ENCODE peak calls at places on chromosomes 2 and 18, in five cellular contexts. P, G, A, U and W are unnamed samples.

GRCh38 chr2:24570225-24570624 is 79.2 kb downstream of the NCOA1 start:
- DNase-seq in G (no peak), P (no peak), A (no peak), U (no peak), W (no peak)

GRCh38 chr2:13462464-13462863 is 745.7 kb downstream of the TRIB2 start:
- DNase-seq in G (no peak), P (no peak), U (no peak), A (no peak), W (no peak)

GRCh38 chr2:27809761-27810241 is 38.3 kb downstream of the MRPL33 start:
- DNase-seq in P (no peak), G (no peak), U (no peak), A (no peak), W (no peak)

GRCh38 chr2:187377335-187377734 is 70.7 kb downstream of the CALCRL start:
- DNase-seq in P (no peak), A (no peak), U (no peak), G (no peak), W (no peak)

GRCh38 chr2:10223471-10223870 is 79.2 kb upstream of the HPCAL1 start:
- DNase-seq in A (no peak), U (no peak), G (no peak), P (no peak), W (no peak)

GRCh38 chr2:96083064-96083889 is 33.1 kb downstream of the ADRA2B start:
- DNase-seq in A (no peak), P (no peak), G (peak), U (no peak), W (peak)

GRCh38 chr2:145431181-145431951 is 911.4 kb upstream of the ZEB2 start:
- DNase-seq in A (no peak), P (no peak), G (no peak), U (no peak), W (no peak)

GRCh38 chr18:28138816-28139215 is 38.1 kb downstream of the CDH2 start:
- DNase-seq in P (no peak), G (no peak), A (no peak), U (no peak), W (no peak)

GRCh38 chr2:201901770-201902169 is 95.4 kb downstream of the CDK15 start:
- DNase-seq in P (no peak), A (no peak), U (no peak), G (no peak), W (no peak)

GRCh38 chr2:240932001-240932723 is 26.0 kb downstream of the CROCC2 start:
- DNase-seq in U (no peak), P (no peak), G (peak), A (peak), W (peak)

GRCh38 chr2:15533860-15534480 is 27.2 kb downstream of the NBAS start:
- DNase-seq in A (no peak), P (no peak), G (no peak), U (no peak), W (no peak)

GRCh38 chr2:124983595-124983994 is 958.5 kb downstream of the CNTNAP5 start:
- DNase-seq in A (no peak), P (no peak), U (no peak), G (no peak), W (no peak)

GRCh38 chr18:25453556-25454269 is 101.7 kb upstream of the ZNF521 start:
- DNase-seq in G (no peak), U (no peak), A (no peak), P (no peak), W (no peak)

GRCh38 chr2:72934683-72935610 is 17.6 kb downstream of the EMX1 start:
- DNase-seq in P (no peak), U (no peak), G (no peak), A (no peak), W (no peak)

GRCh38 chr2:215435809-215436704 is at the start of gene FN1:
- DNase-seq in P (no peak), U (peak), G (peak), A (peak), W (peak)

GRCh38 chr2:179273461-179273962 is 8.9 kb upstream of the SESTD1 start:
- DNase-seq in A (no peak), G (no peak), P (no peak), U (no peak), W (no peak)

GRCh38 chr2:196453613-196454047 is 185.9 kb upstream of the CCDC150 start:
- DNase-seq in G (no peak), A (no peak), U (peak), P (no peak), W (no peak)

GRCh38 chr2:1728821-1729220 is 15.5 kb downstream of the PXDN start:
- DNase-seq in G (peak), A (peak), P (no peak), U (peak), W (peak)

GRCh38 chr2:202689459-202689858 is 54.7 kb downstream of the FAM117B start:
- DNase-seq in A (no peak), P (no peak), G (no peak), U (no peak), W (no peak)

GRCh38 chr2:230875347-230876315 is 10.9 kb downstream of the ITM2C start:
- DNase-seq in G (peak), A (no peak), P (peak), U (no peak), W (no peak)

GRCh38 chr2:78486565-78486964 is 538.9 kb upstream of the REG3G start:
- DNase-seq in G (no peak), A (no peak), U (no peak), P (no peak), W (no peak)

GRCh38 chr2:180322781-180323180 is 315.7 kb upstream of the CWC22 start:
- DNase-seq in U (no peak), G (no peak), P (no peak), A (no peak), W (no peak)

GRCh38 chr2:27860111-27860510 is 30.1 kb downstream of the RBKS start:
- DNase-seq in A (no peak), G (no peak), P (no peak), U (no peak), W (no peak)

GRCh38 chr18:12657849-12658829 is at the start of gene SPIRE1:
- DNase-seq in A (peak), P (no peak), G (peak), U (peak), W (peak)

GRCh38 chr2:10003206-10004125 is 39.9 kb upstream of the KLF11 start:
- DNase-seq in P (no peak), U (no peak), G (no peak), A (no peak), W (no peak)

GRCh38 chr2:71071681-71072398 is 3.4 kb downstream of the NAGK start:
- DNase-seq in U (no peak), G (no peak), A (no peak), P (no peak), W (no peak)

GRCh38 chr18:75478996-75479870 is 51.7 kb upstream of the SMIM21 start:
- DNase-seq in A (no peak), G (no peak), U (no peak), P (no peak), W (no peak)

GRCh38 chr2:3637311-3637675 is 20.7 kb upstream of the ALLC start:
- DNase-seq in G (no peak), A (no peak), U (no peak), P (peak), W (no peak)

GRCh38 chr2:106708189-106708588 is 177.8 kb downstream of the ST6GAL2 start:
- DNase-seq in U (no peak), G (no peak), A (no peak), P (no peak), W (no peak)

GRCh38 chr18:50061876-50062517 is 132.9 kb downstream of the MYO5B start:
- DNase-seq in P (no peak), U (no peak), G (no peak), A (no peak), W (no peak)

GRCh38 chr18:6482198-6482977 is 67.7 kb upstream of the L3MBTL4 start:
- DNase-seq in U (no peak), P (no peak), G (peak), A (peak), W (no peak)

GRCh38 chr2:240430595-240430994 is 4.9 kb upstream of the GPC1 start:
- DNase-seq in P (no peak), G (peak), U (no peak), A (no peak), W (peak)

GRCh38 chr2:69226886-69227285 is 160.1 kb downstream of the GFPT1 start:
- DNase-seq in U (no peak), A (no peak), G (no peak), P (no peak), W (no peak)

GRCh38 chr2:31415421-31415820 is 879 bp upstream of the XDH start:
- DNase-seq in P (no peak), A (no peak), U (no peak), G (no peak), W (no peak)
- H3K27ac ChIP-seq in P (no peak), A (no peak), U (no peak), G (no peak), W (peak)

GRCh38 chr2:127217470-127218325 is 2.4 kb downstream of the CYP27C1 start:
- DNase-seq in G (no peak), P (no peak), U (no peak), A (no peak), W (no peak)
- TF ChIP-seq POLR2A in G (no peak), P (no peak), U (peak), A (no peak), W (no peak)

GRCh38 chr2:199458806-199459285 is 1.1 kb upstream of the SATB2 start:
- DNase-seq in P (no peak), G (peak), U (no peak), A (no peak), W (no peak)

GRCh38 chr2:199459286-199460100 is 1.8 kb upstream of the SATB2 start:
- DNase-seq in P (no peak), A (peak), G (peak), U (peak), W (peak)

GRCh38 chr2:199460808-199461454 is 3.2 kb upstream of the SATB2 start:
- DNase-seq in P (no peak), U (no peak), A (no peak), G (no peak), W (no peak)

GRCh38 chr2:199461455-199462166 is 3.9 kb upstream of the SATB2 start:
- DNase-seq in U (no peak), G (no peak), A (no peak), P (no peak), W (no peak)

GRCh38 chr2:199460101-199460671 is 2.4 kb upstream of the SATB2 start:
- DNase-seq in G (no peak), P (no peak), A (no peak), U (no peak), W (no peak)
- TF ChIP-seq CTCF in G (no peak), P (no peak), A (no peak), U (no peak), W (no peak)

GRCh38 chr2:113158884-113159553 is 14.8 kb upstream of the PSD4 start:
- DNase-seq in A (no peak), G (peak), P (no peak), U (peak), W (no peak)

GRCh38 chr2:113156278-113157107 is 17.3 kb upstream of the PSD4 start:
- DNase-seq in U (no peak), G (peak), A (no peak), P (no peak), W (no peak)

GRCh38 chr2:113157897-113158753 is 15.6 kb upstream of the PSD4 start:
- DNase-seq in G (peak), P (no peak), A (no peak), U (no peak), W (no peak)

GRCh38 chr2:113155331-113155730 is 18.4 kb upstream of the PSD4 start:
- DNase-seq in U (no peak), P (no peak), G (no peak), A (no peak), W (no peak)

DNA sequence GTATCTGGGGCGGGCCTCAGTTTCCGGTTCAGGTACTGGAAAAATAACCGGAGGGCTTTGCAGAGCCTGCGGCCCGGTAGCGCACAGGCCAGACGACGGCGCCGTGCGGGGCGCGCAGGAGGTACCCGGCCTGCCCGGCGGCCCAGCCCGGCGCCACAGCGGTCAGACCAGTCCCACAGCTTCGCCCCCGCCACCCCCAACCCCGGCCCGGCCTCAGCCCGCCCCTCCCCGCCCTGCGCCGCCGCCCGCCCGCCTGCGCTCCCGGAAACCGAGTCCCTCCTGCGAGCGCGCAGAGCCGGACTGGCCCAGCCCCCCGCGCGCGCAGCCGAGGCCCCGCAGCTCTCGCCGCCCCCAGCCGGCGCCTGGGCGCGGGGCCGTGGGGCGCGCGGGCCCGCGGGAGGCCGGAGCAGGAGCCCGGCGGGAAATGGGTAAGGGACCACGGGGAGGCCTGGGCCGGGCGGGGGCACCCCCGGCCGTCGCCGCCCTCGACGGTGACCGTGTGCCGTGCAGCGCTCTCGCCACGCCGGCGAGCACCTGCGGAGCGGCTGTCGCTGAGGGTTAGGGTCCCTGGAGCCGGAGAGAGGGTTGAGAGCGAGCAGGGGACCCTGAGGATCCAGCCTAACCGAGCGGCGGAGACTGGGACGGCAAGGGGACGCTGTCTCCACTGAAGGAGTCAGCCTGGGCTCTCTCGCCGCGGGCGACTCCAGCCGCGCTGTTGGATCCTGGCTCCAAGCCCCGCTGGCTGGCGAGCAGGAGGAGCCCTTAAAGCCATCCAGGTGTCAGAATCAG is 16.5 kb upstream of the PSD4 start:
- DNase-seq in A (no peak), G (peak), P (no peak), U (peak), W (peak)
- H3K27ac ChIP-seq in A (no peak), G (no peak), P (peak), U (peak), W (peak)

DNA sequence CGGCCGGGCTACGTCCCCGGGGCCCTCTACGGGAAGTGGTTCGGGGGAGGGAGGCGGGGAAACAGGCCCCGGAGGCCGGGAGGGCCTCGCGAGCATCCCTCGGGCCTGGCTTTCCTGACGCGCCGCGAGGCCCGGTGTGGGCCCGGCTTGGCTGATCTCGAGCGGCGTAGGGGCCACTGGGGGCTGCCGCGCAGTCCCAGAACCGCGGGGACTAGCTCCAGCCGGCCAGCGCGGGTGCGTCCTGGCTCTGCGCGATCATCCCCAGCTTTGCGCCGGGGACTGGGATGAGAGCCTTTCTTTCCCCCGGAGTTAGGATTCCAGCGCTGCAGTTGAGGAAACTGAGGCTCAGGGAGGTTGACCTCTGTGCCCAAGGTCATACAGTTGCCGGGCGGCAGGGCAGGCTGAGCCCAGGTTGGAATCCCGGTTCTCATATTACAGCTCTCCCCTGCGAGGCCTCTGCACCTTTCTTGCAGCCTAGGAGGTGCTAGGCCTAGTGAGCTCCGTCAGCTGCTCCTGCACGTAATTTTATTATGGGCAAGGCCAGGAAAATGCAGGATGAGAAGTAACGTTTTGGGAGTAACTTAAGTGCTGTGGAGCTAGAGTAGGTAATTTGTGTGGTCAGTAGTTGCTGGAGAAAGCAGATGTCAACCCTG is 501 bp downstream of the LPIN1 start:
- DNase-seq in U (peak), G (peak), P (no peak), A (no peak), W (no peak)
- TF ChIP-seq POLR2A in U (no peak), G (no peak), P (no peak), A (no peak), W (no peak)

DNA sequence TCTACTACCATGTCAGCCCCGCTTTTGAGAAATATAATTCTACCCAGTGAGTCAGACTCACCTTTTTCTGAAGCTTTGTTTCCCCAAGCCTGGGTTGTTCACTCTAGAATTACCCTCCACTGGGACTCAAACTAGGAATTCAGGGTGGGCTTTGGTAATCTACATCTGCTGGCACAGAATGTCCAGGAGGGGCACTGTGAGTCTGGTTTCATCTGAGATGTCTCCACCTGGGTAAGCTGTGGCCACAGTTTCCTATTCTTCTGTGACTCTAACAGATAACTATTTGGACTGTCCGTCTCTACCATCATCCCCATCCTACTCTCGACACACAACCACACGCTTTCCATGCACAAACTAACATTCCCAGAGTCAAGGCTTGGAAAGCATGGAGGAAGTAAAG is 457.2 kb downstream of the STK39 start:
- DNase-seq in U (no peak), G (no peak), P (no peak), A (no peak), W (no peak)
- TF ChIP-seq CTCF in U (no peak), G (peak), P (no peak), A (no peak), W (no peak)

DNA sequence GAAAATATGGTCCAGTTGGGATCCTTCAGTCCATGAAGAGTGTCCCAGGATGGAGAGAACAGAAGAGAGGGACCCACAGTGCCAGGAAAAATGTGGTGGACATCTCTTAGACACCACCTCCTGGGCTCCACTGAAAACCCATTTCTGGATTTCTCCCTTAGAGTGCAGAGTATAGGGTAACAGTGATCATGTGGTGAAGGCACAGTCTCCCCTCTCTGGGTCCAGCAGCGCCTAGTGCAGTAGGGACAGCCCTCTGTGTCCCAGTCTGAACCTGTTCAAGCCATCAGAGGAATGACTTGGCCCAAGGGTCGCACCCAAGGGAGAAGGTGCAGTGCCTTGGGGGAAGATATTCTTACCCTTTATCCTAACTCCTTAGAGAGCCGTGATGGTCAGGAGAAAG is 30.1 kb downstream of the TET3 start:
- DNase-seq in A (no peak), U (no peak), G (no peak), P (no peak), W (no peak)
- H3K27ac ChIP-seq in A (no peak), U (no peak), G (no peak), P (no peak), W (no peak)

DNA sequence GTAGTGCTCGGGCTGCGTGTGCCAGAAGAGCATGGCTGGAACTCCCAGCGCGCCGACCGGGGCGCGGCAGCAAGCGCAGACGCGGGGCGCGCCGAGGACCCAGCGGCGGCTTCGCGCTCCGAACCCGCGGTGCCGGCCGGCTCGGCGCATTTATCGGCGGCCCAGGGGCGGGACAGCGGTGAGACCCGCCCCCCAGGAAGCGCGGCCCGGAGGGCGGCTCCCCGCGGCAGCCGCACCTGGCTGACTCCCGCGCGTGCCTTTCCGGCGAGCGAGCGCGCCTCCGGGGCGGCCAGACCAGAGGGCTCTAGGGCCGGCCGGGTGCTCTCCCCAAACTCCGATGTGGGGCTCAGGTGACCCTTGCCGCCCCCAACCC is at the start of gene TFCP2L1:
- DNase-seq in G (no peak), P (no peak), A (no peak), U (peak), W (peak)
- TF ChIP-seq POLR2A in G (peak), P (no peak), A (no peak), U (peak), W (no peak)

GRCh38 chr18:49002881-49003280 is 52.1 kb upstream of the SMAD7 start:
- DNase-seq in G (no peak), U (no peak), A (no peak), P (no peak), W (no peak)
- TF ChIP-seq CTCF in G (no peak), U (no peak), A (no peak), P (no peak), W (no peak)

DNA sequence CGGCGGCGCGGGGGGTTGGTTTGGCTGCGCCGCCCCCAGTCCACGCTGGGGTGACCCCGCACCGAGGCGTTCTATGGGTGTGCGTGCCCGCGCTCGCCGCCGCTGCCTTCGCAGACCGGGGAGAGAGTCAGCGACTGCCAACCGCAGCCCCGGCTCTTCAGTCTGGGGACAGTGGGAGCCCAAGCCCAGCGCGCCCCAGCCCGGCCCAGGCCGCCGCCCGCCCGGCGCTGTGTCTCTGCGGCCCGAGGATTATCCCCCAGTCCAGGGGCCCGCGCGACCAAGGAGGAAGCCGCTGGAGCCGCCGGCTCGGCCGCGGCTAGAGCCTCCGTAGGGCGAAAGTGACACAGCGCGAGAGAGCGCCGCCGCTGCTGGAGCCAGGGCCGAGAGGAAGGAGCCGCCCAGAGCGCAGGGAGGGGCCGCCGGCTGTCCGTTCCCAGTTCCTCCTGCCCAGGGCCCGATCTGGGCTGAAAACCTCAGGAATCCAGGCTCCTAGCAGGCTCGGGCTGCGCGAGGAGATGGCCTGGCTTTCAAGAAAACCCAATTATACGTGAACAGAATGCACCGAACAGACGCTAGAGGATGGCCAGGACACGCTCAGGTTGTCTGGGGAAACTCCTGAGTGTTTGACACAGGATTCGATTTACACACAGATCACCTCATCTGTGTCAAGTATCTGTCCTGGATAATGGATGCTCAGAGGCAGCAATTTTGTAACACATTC is 2.4 kb downstream of the CTIF start:
- DNase-seq in A (no peak), U (peak), P (no peak), G (peak), W (peak)
- H3K27ac ChIP-seq in A (peak), U (peak), P (peak), G (no peak), W (peak)